ENCODE peak calls at places on chromosomes 11 and 22, in eight cellular contexts. L is fibroblast of mammary gland, T is midbrain, U is NCI-H1092, I is psoas muscle, D is NCI-H2107, V is colonic mucosa, H is neuronal stem cell. R is an unnamed sample.

GRCh38 chr11:75434051-75434450 is 1.0 kb upstream of the KLHL35 start:
- DNase-seq in L (no peak), T (no peak), U (no peak), I (peak; percentile 1), D (no peak), V (no peak), H (no peak), R (no peak)

GRCh38 chr11:28146123-28146751 is 38.0 kb downstream of the METTL15 start:
- DNase-seq in L (peak; percentile 92), T (no peak), U (no peak), I (no peak), D (no peak), V (no peak), H (peak; percentile 14), R (peak; percentile 93)

GRCh38 chr22:30881361-30882180 is 87.0 kb downstream of the MORC2 start:
- DNase-seq in L (no peak), T (no peak), U (no peak), I (no peak), D (no peak), V (no peak), H (peak; percentile 27), R (no peak)

GRCh38 chr11:120766318-120766717 is 254.8 kb downstream of the GRIK4 start:
- DNase-seq in L (no peak), T (no peak), U (no peak), I (no peak), D (no peak), V (no peak), H (no peak), R (no peak)

GRCh38 chr11:18527512-18527911 is 770 bp upstream of the TSG101 start:
- DNase-seq in L (peak; percentile 62), T (no peak), U (no peak), I (no peak), D (no peak), V (no peak), H (no peak), R (peak; percentile 18)

GRCh38 chr22:45425531-45426265 is 12.2 kb downstream of the RIBC2 start:
- DNase-seq in L (no peak), T (no peak), U (no peak), I (no peak), D (no peak), V (no peak), H (no peak), R (no peak)

GRCh38 chr11:2889399-2890273 is 4.1 kb upstream of the CDKN1C start:
- DNase-seq in L (no peak), T (no peak), U (no peak), I (no peak), D (no peak), V (no peak), H (no peak), R (no peak)

GRCh38 chr11:126090452-126090851 is 27.8 kb upstream of the CDON start:
- DNase-seq in L (no peak), T (no peak), U (peak; percentile 80), I (no peak), D (no peak), V (no peak), H (no peak), R (no peak)

GRCh38 chr11:27281276-27281675 is 81.7 kb downstream of the CCDC34 start:
- DNase-seq in L (no peak), T (no peak), U (no peak), I (no peak), D (no peak), V (no peak), H (no peak), R (peak; percentile 50)

GRCh38 chr11:102680945-102681344 is 24.6 kb downstream of the MMP27 start:
- DNase-seq in L (peak; percentile 62), T (no peak), U (no peak), I (peak; percentile 32), D (no peak), V (no peak), H (no peak), R (peak; percentile 3)

GRCh38 chr11:12224537-12224893 is 114.1 kb downstream of the MICAL2 start:
- DNase-seq in L (peak; percentile 48), T (peak; percentile 37), U (no peak), I (peak; percentile 80), D (no peak), V (peak; percentile 64), H (no peak), R (peak; percentile 96)

GRCh38 chr11:1225386-1226225 is 2.7 kb downstream of the MUC5B start:
- DNase-seq in L (no peak), T (no peak), U (no peak), I (peak; percentile 4), D (no peak), V (peak; percentile 17), H (no peak), R (no peak)

GRCh38 chr11:77152846-77153245 is 24.8 kb downstream of the MYO7A start:
- DNase-seq in L (peak; percentile 11), T (no peak), U (no peak), I (no peak), D (no peak), V (no peak), H (no peak), R (peak; percentile 35)